ENCODE peak calls at places on chromosomes 11 and 22, in four cellular contexts. N, K, J and F are unnamed samples. For H3K4me1, the result is how much of the 10 kb centered on the place peaks cover.

GRCh38 chr11:705646-706438 is at the start of gene EPS8L2:
- DNase-seq in N (peak), K (peak), J (peak), F (peak)

GRCh38 chr22:48250937-48251530 is 1488.6 kb downstream of the TBC1D22A start:
- DNase-seq in N (no peak), J (no peak), K (no peak), F (peak)

GRCh38 chr11:47466701-47467250 is 17.8 kb upstream of the RAPSN start:
- DNase-seq in N (peak), K (no peak), J (no peak), F (peak)

GRCh38 chr11:110711776-110712642 is at the start of gene ARHGAP20:
- DNase-seq in J (peak), N (peak), K (peak), F (peak)

GRCh38 chr22:46779651-46780050 is 17.2 kb downstream of the TBC1D22A start:
- DNase-seq in K (no peak), N (no peak), J (no peak), F (peak)

GRCh38 chr22:31952459-31952858 is 8.1 kb downstream of the YWHAH start:
- DNase-seq in J (no peak), N (no peak), K (no peak), F (no peak)

GRCh38 chr11:45209904-45210699 is 63.7 kb downstream of the PRDM11 start:
- DNase-seq in K (peak), J (peak), N (peak), F (no peak)

GRCh38 chr11:77144196-77144853 is 16.3 kb downstream of the MYO7A start:
- DNase-seq in K (no peak), N (no peak), J (no peak), F (no peak)

GRCh38 chr11:74170694-74171629 is at the start of the genes C2CD3 and PPME1:
- DNase-seq in J (peak), K (peak), N (peak), F (peak)

GRCh38 chr11:95593101-95593500 is 196.5 kb downstream of the FAM76B start:
- DNase-seq in K (peak), N (no peak), J (no peak), F (no peak)

GRCh38 chr22:23833017-23833795 is 5.6 kb downstream of the DERL3 start:
- DNase-seq in J (no peak), K (no peak), N (no peak), F (peak)

GRCh38 chr22:35582861-35583670 is 34.1 kb downstream of the MB start:
- DNase-seq in N (peak), K (peak), J (peak), F (peak)

GRCh38 chr11:122804161-122804560 is 34.1 kb upstream of the CRTAM start:
- DNase-seq in K (no peak), N (no peak), J (no peak), F (no peak)

GRCh38 chr11:105899776-105900175 is 122.3 kb downstream of the MSANTD4 start:
- DNase-seq in J (no peak), N (no peak), K (no peak), F (no peak)

GRCh38 chr11:65861165-65861505 is 902 bp downstream of the MUS81 start:
- DNase-seq in K (no peak), J (peak), N (no peak), F (no peak)

GRCh38 chr11:1150095-1150494 is 7.7 kb upstream of the MUC5AC start:
- DNase-seq in J (peak), N (no peak), K (no peak), F (no peak)

GRCh38 chr11:129960216-129961214 is 42.1 kb downstream of the PRDM10 start:
- DNase-seq in J (no peak), K (no peak), N (no peak), F (no peak)

GRCh38 chr11:78037825-78038620 is 14.9 kb upstream of the KCTD14 start:
- DNase-seq in N (no peak), K (no peak), J (no peak), F (no peak)

GRCh38 chr22:47279337-47279736 is 516.9 kb downstream of the TBC1D22A start:
- DNase-seq in K (no peak), N (no peak), J (no peak), F (no peak)

GRCh38 chr22:28813772-28814518 is 13.6 kb upstream of the XBP1 start:
- DNase-seq in K (no peak), J (peak), N (no peak), F (peak)

GRCh38 chr11:57162179-57162898 is 19.4 kb upstream of the LRRC55 start:
- DNase-seq in J (no peak), K (no peak), N (no peak), F (no peak)

GRCh38 chr11:107591098-107591445 is at the start of gene ELMOD1:
- DNase-seq in K (no peak), J (no peak), N (peak), F (peak)

GRCh38 chr11:133228406-133229330 is 303.6 kb downstream of the OPCML start:
- DNase-seq in J (no peak), K (peak), N (peak), F (no peak)

GRCh38 chr22:50308597-50308935 is 1.1 kb upstream of the PLXNB2 start:
- DNase-seq in N (no peak), J (peak), K (no peak), F (peak)

GRCh38 chr11:35304900-35305299 is 114.5 kb downstream of the SLC1A2 start:
- DNase-seq in N (no peak), K (no peak), J (no peak), F (no peak)

GRCh38 chr11:117868815-117869642 is 7.4 kb downstream of the FXYD6 start:
- DNase-seq in N (peak), K (no peak), J (no peak), F (no peak)

GRCh38 chr11:111539426-111540113 is 950 bp upstream of the LAYN start:
- DNase-seq in K (no peak), N (no peak), J (no peak), F (no peak)

GRCh38 chr11:131246589-131247164 is 123.7 kb upstream of the NTM start:
- DNase-seq in K (no peak), J (peak), N (peak), F (no peak)
- H3K4me3 ChIP-seq in K (no peak), J (no peak), N (peak), F (no peak)

GRCh38 chr11:75900848-75901247 is 85.8 kb downstream of the UVRAG start:
- DNase-seq in N (no peak), J (no peak), K (no peak), F (no peak)
- H3K4me1 ChIP-seq in N (under half), J (under half), K (under half), F (under half)

DNA sequence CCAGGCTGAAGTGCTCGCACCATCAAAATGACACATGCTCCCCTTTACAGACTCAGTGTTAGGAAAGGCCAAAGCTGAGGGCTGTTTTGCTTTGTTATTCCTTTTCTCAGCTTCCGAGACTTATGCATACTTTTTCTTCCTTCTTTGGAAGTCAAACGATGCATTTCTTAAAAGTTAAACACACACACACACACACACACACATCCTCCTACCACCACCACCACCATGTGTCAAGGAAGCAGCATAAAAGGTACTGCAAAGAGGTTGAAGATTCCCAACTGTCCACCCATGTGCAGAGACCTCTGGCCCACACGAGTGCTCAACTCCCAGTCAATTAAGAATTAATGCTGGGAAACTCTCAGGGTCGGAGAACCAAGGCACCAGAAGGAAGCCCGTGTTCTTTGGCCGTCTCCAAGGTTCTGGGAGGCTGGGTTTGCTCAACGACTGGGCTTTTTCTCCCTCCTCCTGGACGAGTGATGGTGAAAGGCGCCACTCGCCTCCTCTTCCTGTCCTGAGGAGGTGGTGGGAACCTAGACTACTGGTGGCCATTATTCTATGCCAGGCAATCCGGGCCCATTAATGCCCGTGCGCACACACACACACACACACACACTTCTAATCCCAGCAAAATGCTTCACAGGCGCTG is 15.2 kb downstream of the MN1 start:
- DNase-seq in J (no peak), K (no peak), N (no peak), F (no peak)
- TF ChIP-seq POLR2AphosphoS5 in J (no peak), K (no peak), N (no peak), F (no peak)

GRCh38 chr11:118908264-118908663 is 17.5 kb downstream of the BCL9L start:
- DNase-seq in K (no peak), J (no peak), N (no peak), F (peak)

GRCh38 chr11:118907749-118908106 is 18.0 kb downstream of the BCL9L start:
- DNase-seq in N (peak), J (no peak), K (no peak), F (no peak)

GRCh38 chr11:118910309-118911112 is 15.2 kb downstream of the BCL9L start:
- DNase-seq in J (peak), N (peak), K (peak), F (peak)

GRCh38 chr11:118909619-118910308 is 16.0 kb downstream of the BCL9L start:
- DNase-seq in J (no peak), N (peak), K (no peak), F (peak)

GRCh38 chr11:118908931-118909618 is 16.7 kb downstream of the BCL9L start:
- DNase-seq in K (peak), J (peak), N (peak), F (peak)
- H3K4me3 ChIP-seq in K (peak), J (peak), N (peak), F (peak)

DNA sequence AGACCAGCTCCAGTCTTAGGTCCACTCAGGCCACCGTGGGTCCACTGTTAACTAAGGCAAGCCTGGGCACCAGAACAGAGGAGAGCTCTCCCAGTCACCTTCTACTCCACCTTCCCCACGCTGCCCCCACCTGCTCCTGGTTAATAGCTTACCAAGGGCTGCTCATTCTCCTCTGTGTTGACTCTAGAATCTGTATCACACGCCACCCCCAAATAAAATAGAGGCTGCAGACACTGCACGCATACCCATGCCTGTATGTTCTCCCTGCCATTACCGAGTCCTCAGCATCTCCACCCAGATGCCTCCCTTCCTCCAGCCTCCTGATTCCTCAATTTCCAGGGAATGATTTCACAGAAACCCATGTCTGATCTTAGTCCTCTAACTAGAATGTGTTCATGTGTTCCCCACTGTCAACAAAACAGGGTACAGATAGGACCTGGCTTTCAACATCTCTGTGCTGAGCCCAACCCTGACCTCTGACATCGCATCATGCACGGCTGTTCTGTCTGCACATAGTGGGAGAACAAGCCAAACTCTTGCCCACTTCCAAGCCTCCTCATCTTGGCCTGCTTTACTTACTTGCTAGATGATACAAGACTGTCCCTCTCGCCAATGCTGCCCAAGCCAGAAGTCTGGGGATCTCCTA is 49.8 kb downstream of the SMCO4 start:
- DNase-seq in J (no peak), K (no peak), N (no peak), F (no peak)
- H3K4me1 ChIP-seq in J (under half), K (under half), N (half or more), F (under half)